ENCODE peak calls at places on chromosomes 6 and 20, in nine cellular contexts. R is T-helper 9 cell; Q is AML-193; S is HS-5; F is naive thymus-derived CD8-positive, alpha-beta T cell; Z is activated naive CD8-positive, alpha-beta T cell treated with anti-CD3 and anti-CD28 coated beads for 36 hours; V is SJSA1; A is hypothalamus; I is NCI-H1092. T is an unnamed sample.

GRCh38 chr6:156434049-156434794 is 343.0 kb upstream of the ARID1B start:
- DNase-seq in R (no peak), Q (no peak), S (no peak), F (no peak), Z (no peak), V (no peak), A (no peak), I (no peak), T (no peak)

GRCh38 chr6:159617444-159617843 is 75.6 kb downstream of the SOD2 start:
- DNase-seq in R (no peak), Q (no peak), S (no peak), F (no peak), Z (no peak), V (no peak), A (no peak), I (no peak), T (no peak)

GRCh38 chr6:141744971-141745370 is 387.8 kb upstream of the GJE1 start:
- DNase-seq in R (no peak), Q (no peak), S (no peak), F (no peak), Z (no peak), V (no peak), A (no peak), I (no peak), T (no peak)

GRCh38 chr6:168518867-168519266 is 77.9 kb downstream of the SMOC2 start:
- DNase-seq in R (no peak), Q (no peak), S (no peak), F (no peak), Z (no peak), V (no peak), A (no peak), I (no peak), T (no peak)

GRCh38 chr6:4607026-4607704 is 169.0 kb upstream of the CDYL start:
- DNase-seq in R (no peak), Q (no peak), S (peak), F (no peak), Z (no peak), V (peak), A (no peak), I (peak), T (no peak)

GRCh38 chr6:39599996-39600395 is 125.2 kb downstream of the KIF6 start:
- DNase-seq in R (no peak), Q (no peak), S (peak), F (no peak), Z (no peak), V (no peak), A (no peak), I (no peak), T (peak)

GRCh38 chr20:23129891-23130621 is 43.9 kb upstream of the CD93 start:
- DNase-seq in R (no peak), Q (no peak), S (no peak), F (no peak), Z (no peak), V (no peak), A (no peak), I (no peak), T (no peak)

GRCh38 chr20:51265366-51265765 is 242.5 kb upstream of the KCNG1 start:
- DNase-seq in R (no peak), Q (no peak), S (no peak), F (no peak), Z (no peak), V (no peak), A (no peak), I (no peak), T (no peak)

GRCh38 chr6:125274935-125275334 is 26.8 kb downstream of the HDDC2 start:
- DNase-seq in R (no peak), Q (no peak), S (no peak), F (no peak), Z (no peak), V (no peak), A (no peak), I (no peak), T (no peak)

GRCh38 chr20:32980131-32980941 is 23.9 kb downstream of the SUN5 start:
- DNase-seq in R (no peak), Q (no peak), S (no peak), F (no peak), Z (no peak), V (peak), A (peak), I (peak), T (no peak)

GRCh38 chr6:112503210-112503609 is 156.1 kb downstream of the RFPL4B start:
- DNase-seq in R (no peak), Q (no peak), S (no peak), F (no peak), Z (no peak), V (no peak), A (no peak), I (no peak), T (peak)

T was measured in NCI-H526 treated with DMSO at 0.1 percent for 48 hours.